ENCODE peak calls at places on chromosomes 1 and 21, in nine cellular contexts. G is A549, T is activated B cell treated with CpG ODN at 0.5 μM for 24 hours, Q is lower lobe of right lung, K is B cell, I is mucosa of descending colon, V is heart right ventricle, O is coronary artery, S is tibial artery. H is an unnamed sample.

GRCh38 chr1:115771847-115772457 is 3.4 kb upstream of the CASQ2 start:
- DNase-seq in G (peak; percentile 75), T (no peak), Q (peak; percentile 51), K (no peak), I (peak; percentile 63), V (peak; percentile 77), O (peak; percentile 85), S (peak; percentile 57), H (peak; percentile 68)

GRCh38 chr1:203271962-203272632 is 33.2 kb upstream of the BTG2 start:
- DNase-seq in G (no peak), T (no peak), Q (no peak), K (no peak), I (peak; percentile 47), V (no peak), O (peak; percentile 76), S (no peak), H (no peak)

GRCh38 chr1:78003070-78003751 is 1.5 kb upstream of the DNAJB4 start:
- DNase-seq in G (no peak), T (no peak), Q (no peak), K (no peak), I (no peak), V (no peak), O (no peak), S (no peak), H (no peak)

GRCh38 chr1:92274939-92275338 is 23.8 kb downstream of the GLMN start:
- DNase-seq in G (no peak), T (no peak), Q (no peak), K (no peak), I (no peak), V (no peak), O (no peak), S (no peak), H (no peak)

GRCh38 chr1:181119076-181119989 is 30.8 kb downstream of the IER5 start:
- DNase-seq in G (peak; percentile 79), T (no peak), Q (no peak), K (no peak), I (no peak), V (no peak), O (no peak), S (no peak), H (no peak)

GRCh38 chr1:235826102-235826854 is 40.4 kb downstream of the LYST start:
- DNase-seq in G (no peak), T (no peak), Q (no peak), K (no peak), I (no peak), V (no peak), O (no peak), S (no peak), H (no peak)

GRCh38 chr1:232538224-232538942 is 91.5 kb downstream of the SIPA1L2 start:
- DNase-seq in G (peak; percentile 20), T (no peak), Q (no peak), K (no peak), I (no peak), V (no peak), O (no peak), S (no peak), H (no peak)

GRCh38 chr21:38942617-38943245 is 137.0 kb downstream of the ETS2 start:
- DNase-seq in G (no peak), T (no peak), Q (no peak), K (no peak), I (no peak), V (no peak), O (no peak), S (no peak), H (no peak)

GRCh38 chr1:38291906-38292521 is 245.4 kb upstream of the POU3F1 start:
- DNase-seq in G (no peak), T (no peak), Q (no peak), K (no peak), I (no peak), V (no peak), O (no peak), S (no peak), H (no peak)

GRCh38 chr1:32393136-32393535 is 1.1 kb downstream of the BSDC1 start:
- DNase-seq in G (no peak), T (no peak), Q (no peak), K (no peak), I (no peak), V (no peak), O (no peak), S (no peak), H (no peak)

GRCh38 chr1:220271706-220272046 is 577 bp downstream of the RAB3GAP2 start:
- DNase-seq in G (no peak), T (no peak), Q (no peak), K (no peak), I (peak; percentile 18), V (peak; percentile 6), O (no peak), S (no peak), H (no peak)

GRCh38 chr1:15153184-15153841 is at the start of gene TMEM51:
- DNase-seq in G (peak; percentile 72), T (no peak), Q (peak; percentile 79), K (no peak), I (peak; percentile 89), V (peak; percentile 56), O (no peak), S (no peak), H (peak; percentile 45)

GRCh38 chr1:58813801-58814200 is 30.0 kb upstream of the JUN start:
- DNase-seq in G (no peak), T (no peak), Q (no peak), K (no peak), I (no peak), V (no peak), O (no peak), S (no peak), H (no peak)

GRCh38 chr1:228911225-228911624 is 175.9 kb downstream of the RHOU start:
- DNase-seq in G (no peak), T (no peak), Q (no peak), K (no peak), I (no peak), V (no peak), O (peak; percentile 52), S (no peak), H (no peak)

GRCh38 chr1:21573971-21574458 is 64.8 kb downstream of the ALPL start:
- DNase-seq in G (peak; percentile 70), T (no peak), Q (peak; percentile 79), K (peak; percentile 45), I (peak; percentile 76), V (peak; percentile 90), O (no peak), S (peak; percentile 60), H (peak; percentile 47)

GRCh38 chr21:42061866-42062542 is 9.1 kb upstream of the UMODL1 start:
- DNase-seq in G (no peak), T (no peak), Q (no peak), K (peak; percentile 77), I (no peak), V (no peak), O (no peak), S (no peak), H (peak; percentile 51)

GRCh38 chr1:207134550-207134949 is 30.5 kb downstream of the C4BPA start:
- DNase-seq in G (no peak), T (no peak), Q (no peak), K (no peak), I (no peak), V (no peak), O (no peak), S (no peak), H (no peak)
- TF ChIP-seq CTCF in G (no peak), T (no peak), Q (no peak), K (no peak), I (no peak), V (no peak), O (no peak), S (no peak), H (no peak)

GRCh38 chr1:2275796-2276536 is 47.8 kb downstream of the SKI start:
- DNase-seq in G (no peak), T (no peak), Q (peak; percentile 80), K (no peak), I (no peak), V (no peak), O (no peak), S (no peak), H (no peak)
- TF ChIP-seq CTCF in G (no peak), T (no peak), Q (no peak), K (no peak), I (no peak), V (no peak), O (no peak), S (no peak), H (no peak)

GRCh38 chr1:3642921-3643675 is 6.8 kb downstream of the WRAP73 start:
- DNase-seq in G (no peak), T (no peak), Q (no peak), K (no peak), I (no peak), V (no peak), O (no peak), S (no peak), H (no peak)

GRCh38 chr1:3646596-3646995 is 3.3 kb downstream of the WRAP73 start:
- DNase-seq in G (no peak), T (no peak), Q (no peak), K (no peak), I (no peak), V (no peak), O (no peak), S (no peak), H (no peak)

GRCh38 chr1:3644273-3644672 is 5.6 kb downstream of the WRAP73 start:
- DNase-seq in G (no peak), T (no peak), Q (no peak), K (no peak), I (no peak), V (no peak), O (no peak), S (no peak), H (no peak)

GRCh38 chr1:3645247-3645646 is 4.7 kb downstream of the WRAP73 start:
- DNase-seq in G (no peak), T (no peak), Q (no peak), K (no peak), I (no peak), V (no peak), O (no peak), S (no peak), H (no peak)

GRCh38 chr1:3645666-3646355 is 4.1 kb downstream of the WRAP73 start:
- DNase-seq in G (no peak), T (no peak), Q (no peak), K (no peak), I (no peak), V (no peak), O (no peak), S (no peak), H (no peak)
- TF ChIP-seq CTCF in G (no peak), T (no peak), Q (no peak), K (no peak), I (no peak), V (no peak), O (no peak), S (no peak), H (no peak)

DNA sequence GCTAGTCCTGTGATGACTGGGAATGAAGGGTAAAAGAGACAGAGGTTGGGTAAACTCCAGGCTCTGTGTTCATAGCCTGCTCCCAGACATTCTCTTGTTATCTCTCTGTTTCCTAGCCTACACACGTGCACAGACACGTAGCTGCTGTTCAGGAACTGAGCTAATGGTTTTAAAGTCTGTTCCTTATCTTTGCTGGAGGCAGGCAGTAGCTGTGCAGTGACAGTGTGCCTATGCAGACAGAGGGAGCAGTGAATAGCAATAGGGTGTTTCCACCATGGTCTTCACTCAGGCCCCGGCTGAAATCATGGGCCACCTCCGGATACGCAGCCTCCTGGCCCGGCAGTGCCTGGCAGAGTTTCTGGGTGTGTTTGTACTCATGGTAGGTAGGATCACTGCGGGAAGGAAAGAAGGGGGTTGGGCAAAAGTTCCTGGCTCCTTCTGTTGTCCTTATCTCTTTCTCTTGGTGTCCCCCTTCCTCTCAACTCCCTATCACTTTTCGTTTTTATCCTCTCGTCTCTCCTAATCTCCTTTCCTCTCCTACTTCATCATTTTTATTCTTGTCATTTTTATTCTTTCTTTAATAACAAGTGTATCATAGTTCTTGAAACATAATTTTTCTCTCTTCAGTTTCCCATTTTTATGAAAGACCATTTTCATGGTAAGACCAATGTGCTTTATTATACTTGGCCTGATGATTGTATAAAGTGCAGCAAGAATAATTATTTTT is at the start of gene AQP10:
- DNase-seq in G (no peak), T (no peak), Q (no peak), K (no peak), I (peak; percentile 28), V (no peak), O (no peak), S (no peak), H (no peak)
- TF ChIP-seq CTCF in G (no peak), T (no peak), Q (no peak), K (no peak), I (no peak), V (peak; percentile 26), O (no peak), S (no peak), H (no peak)